ENCODE peak calls at places on chromosomes 16 and 17, in eight cellular contexts. One of them, this sample, is unnamed.

GRCh38 chr16:2713985-2714774 is 5.8 kb downstream of the PRSS27 start:
- DNase-seq in CD4-positive, alpha-beta memory T cell: no peak
- DNase-seq in right atrium auricular region: no peak
- DNase-seq in heart right ventricle: no peak
- DNase-seq in effector memory CD4-positive, alpha-beta T cell: no peak
- DNase-seq in Panc1: no peak
- DNase-seq in GM12878: no peak
- DNase-seq in heart left ventricle: no peak
- DNase-seq in this sample: no peak

GRCh38 chr16:89864421-89864820 is 9.0 kb upstream of the TCF25 start:
- DNase-seq in heart left ventricle: no peak
- DNase-seq in Panc1: no peak
- DNase-seq in right atrium auricular region: no peak
- DNase-seq in heart right ventricle: no peak
- DNase-seq in GM12878: no peak
- DNase-seq in CD4-positive, alpha-beta memory T cell: no peak
- DNase-seq in effector memory CD4-positive, alpha-beta T cell: no peak
- DNase-seq in this sample: no peak

GRCh38 chr17:73018599-73018998 is 73.9 kb downstream of the SLC39A11 start:
- DNase-seq in right atrium auricular region: no peak
- DNase-seq in GM12878: no peak
- DNase-seq in Panc1: no peak
- DNase-seq in heart left ventricle: no peak
- DNase-seq in CD4-positive, alpha-beta memory T cell: no peak
- DNase-seq in effector memory CD4-positive, alpha-beta T cell: no peak
- DNase-seq in heart right ventricle: no peak
- DNase-seq in this sample: no peak

GRCh38 chr17:34075076-34075475 is 180.0 kb upstream of the CCL2 start:
- DNase-seq in heart right ventricle: no peak
- DNase-seq in CD4-positive, alpha-beta memory T cell: peak; percentile 8
- DNase-seq in effector memory CD4-positive, alpha-beta T cell: no peak
- DNase-seq in GM12878: no peak
- DNase-seq in Panc1: no peak
- DNase-seq in heart left ventricle: no peak
- DNase-seq in right atrium auricular region: no peak
- DNase-seq in this sample: no peak

GRCh38 chr17:78779848-78780247 is 2.2 kb downstream of the CYTH1 start:
- DNase-seq in heart right ventricle: no peak
- DNase-seq in right atrium auricular region: no peak
- DNase-seq in heart left ventricle: no peak
- DNase-seq in Panc1: no peak
- DNase-seq in CD4-positive, alpha-beta memory T cell: peak; percentile 88
- DNase-seq in GM12878: no peak
- DNase-seq in effector memory CD4-positive, alpha-beta T cell: no peak
- DNase-seq in this sample: no peak

GRCh38 chr16:23306199-23307100 is 4.3 kb downstream of the SCNN1B start:
- DNase-seq in CD4-positive, alpha-beta memory T cell: no peak
- DNase-seq in heart left ventricle: no peak
- DNase-seq in Panc1: no peak
- DNase-seq in right atrium auricular region: no peak
- DNase-seq in GM12878: no peak
- DNase-seq in heart right ventricle: no peak
- DNase-seq in effector memory CD4-positive, alpha-beta T cell: no peak
- DNase-seq in this sample: no peak

GRCh38 chr17:40032322-40033320 is 17.4 kb downstream of the CSF3 start:
- DNase-seq in heart right ventricle: peak; percentile 69
- DNase-seq in heart left ventricle: peak; percentile 73
- DNase-seq in GM12878: no peak
- DNase-seq in Panc1: no peak
- DNase-seq in effector memory CD4-positive, alpha-beta T cell: no peak
- DNase-seq in right atrium auricular region: no peak
- DNase-seq in CD4-positive, alpha-beta memory T cell: no peak
- DNase-seq in this sample: no peak

GRCh38 chr16:21184834-21185233 is 26.4 kb downstream of the LDAF1 start:
- DNase-seq in effector memory CD4-positive, alpha-beta T cell: no peak
- DNase-seq in right atrium auricular region: no peak
- DNase-seq in CD4-positive, alpha-beta memory T cell: no peak
- DNase-seq in GM12878: no peak
- DNase-seq in heart right ventricle: no peak
- DNase-seq in Panc1: no peak
- DNase-seq in heart left ventricle: no peak
- DNase-seq in this sample: no peak

GRCh38 chr17:73474370-73474988 is 162.7 kb upstream of the CDC42EP4 start:
- DNase-seq in right atrium auricular region: peak; percentile 76
- DNase-seq in heart right ventricle: peak; percentile 82
- DNase-seq in GM12878: no peak
- DNase-seq in Panc1: peak; percentile 8
- DNase-seq in effector memory CD4-positive, alpha-beta T cell: no peak
- DNase-seq in heart left ventricle: peak; percentile 85
- DNase-seq in CD4-positive, alpha-beta memory T cell: no peak
- DNase-seq in this sample: no peak

GRCh38 chr17:65261682-65262636 is 124.8 kb downstream of the RGS9 start:
- DNase-seq in effector memory CD4-positive, alpha-beta T cell: no peak
- DNase-seq in CD4-positive, alpha-beta memory T cell: no peak
- DNase-seq in GM12878: no peak
- DNase-seq in right atrium auricular region: no peak
- DNase-seq in heart left ventricle: no peak
- DNase-seq in heart right ventricle: no peak
- DNase-seq in Panc1: no peak
- DNase-seq in this sample: no peak

GRCh38 chr16:1812732-1813163 is 13.9 kb downstream of the HAGH start:
- DNase-seq in heart right ventricle: peak; percentile 72
- DNase-seq in Panc1: no peak
- DNase-seq in effector memory CD4-positive, alpha-beta T cell: no peak
- DNase-seq in right atrium auricular region: peak; percentile 73
- DNase-seq in CD4-positive, alpha-beta memory T cell: peak; percentile 57
- DNase-seq in GM12878: no peak
- DNase-seq in heart left ventricle: peak; percentile 61
- DNase-seq in this sample: no peak

GRCh38 chr17:13869301-13869700 is 200.0 kb upstream of the COX10 start:
- DNase-seq in CD4-positive, alpha-beta memory T cell: no peak
- DNase-seq in effector memory CD4-positive, alpha-beta T cell: no peak
- DNase-seq in Panc1: no peak
- DNase-seq in right atrium auricular region: no peak
- DNase-seq in heart right ventricle: no peak
- DNase-seq in heart left ventricle: no peak
- DNase-seq in GM12878: no peak
- DNase-seq in this sample: no peak

GRCh38 chr17:7238418-7239090 is 703 bp downstream of the PHF23 start:
- DNase-seq in right atrium auricular region: no peak
- DNase-seq in CD4-positive, alpha-beta memory T cell: peak; percentile 60
- DNase-seq in Panc1: no peak
- DNase-seq in GM12878: no peak
- DNase-seq in heart right ventricle: peak; percentile 34
- DNase-seq in heart left ventricle: no peak
- DNase-seq in effector memory CD4-positive, alpha-beta T cell: no peak
- DNase-seq in this sample: no peak

GRCh38 chr17:7237266-7237760 is 1.9 kb downstream of the PHF23 start:
- DNase-seq in heart left ventricle: no peak
- DNase-seq in right atrium auricular region: no peak
- DNase-seq in GM12878: no peak
- DNase-seq in effector memory CD4-positive, alpha-beta T cell: no peak
- DNase-seq in CD4-positive, alpha-beta memory T cell: no peak
- DNase-seq in Panc1: no peak
- DNase-seq in heart right ventricle: no peak
- DNase-seq in this sample: no peak

GRCh38 chr17:7235693-7236665 is 1.7 kb upstream of the DVL2 start:
- DNase-seq in CD4-positive, alpha-beta memory T cell: no peak
- DNase-seq in Panc1: no peak
- DNase-seq in GM12878: no peak
- DNase-seq in right atrium auricular region: no peak
- DNase-seq in heart left ventricle: peak; percentile 17
- DNase-seq in heart right ventricle: no peak
- DNase-seq in effector memory CD4-positive, alpha-beta T cell: no peak
- DNase-seq in this sample: no peak

GRCh38 chr17:7237761-7238417 is 1.4 kb downstream of the PHF23 start:
- DNase-seq in heart left ventricle: peak; percentile 89
- DNase-seq in heart right ventricle: peak; percentile 83
- DNase-seq in effector memory CD4-positive, alpha-beta T cell: peak; percentile 62
- DNase-seq in Panc1: no peak
- DNase-seq in right atrium auricular region: no peak
- DNase-seq in GM12878: no peak
- DNase-seq in CD4-positive, alpha-beta memory T cell: peak; percentile 81
- DNase-seq in this sample: no peak

DNA sequence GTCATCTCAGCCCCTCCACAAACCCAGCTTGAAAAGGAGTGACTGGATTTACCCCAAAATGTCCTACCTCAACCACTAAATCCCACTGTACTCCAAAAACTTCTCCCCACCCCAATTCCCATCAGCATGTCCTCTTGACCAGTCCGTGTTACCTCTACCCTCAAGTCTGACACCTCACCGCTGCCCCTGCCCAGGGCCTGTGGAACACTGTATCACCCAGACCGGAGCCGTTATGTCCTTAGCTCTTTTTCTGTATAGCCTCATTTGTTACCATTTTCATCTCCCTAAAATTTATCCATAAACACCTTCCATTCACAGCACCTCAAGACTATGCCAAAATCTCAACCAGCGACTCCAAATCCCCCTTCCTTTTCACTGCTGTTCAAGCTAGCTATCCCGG is 2.4 kb downstream of the PHF23 start:
- DNase-seq in Panc1: no peak
- DNase-seq in right atrium auricular region: no peak
- DNase-seq in heart left ventricle: no peak
- DNase-seq in effector memory CD4-positive, alpha-beta T cell: no peak
- DNase-seq in heart right ventricle: no peak
- DNase-seq in GM12878: no peak
- DNase-seq in CD4-positive, alpha-beta memory T cell: no peak
- DNase-seq in this sample: no peak
- H3K4me3 ChIP-seq in Panc1: peak overlapping the region; percentile 83
- H3K4me3 ChIP-seq in right atrium auricular region: no peak overlapping the region
- H3K4me3 ChIP-seq in heart left ventricle: no peak overlapping the region
- H3K4me3 ChIP-seq in effector memory CD4-positive, alpha-beta T cell: no peak overlapping the region
- H3K4me3 ChIP-seq in heart right ventricle: no peak overlapping the region
- H3K4me3 ChIP-seq in GM12878: peak overlapping the region; percentile 70
- H3K4me3 ChIP-seq in CD4-positive, alpha-beta memory T cell: no peak overlapping the region
- H3K4me3 ChIP-seq in this sample: no peak overlapping the region

DNA sequence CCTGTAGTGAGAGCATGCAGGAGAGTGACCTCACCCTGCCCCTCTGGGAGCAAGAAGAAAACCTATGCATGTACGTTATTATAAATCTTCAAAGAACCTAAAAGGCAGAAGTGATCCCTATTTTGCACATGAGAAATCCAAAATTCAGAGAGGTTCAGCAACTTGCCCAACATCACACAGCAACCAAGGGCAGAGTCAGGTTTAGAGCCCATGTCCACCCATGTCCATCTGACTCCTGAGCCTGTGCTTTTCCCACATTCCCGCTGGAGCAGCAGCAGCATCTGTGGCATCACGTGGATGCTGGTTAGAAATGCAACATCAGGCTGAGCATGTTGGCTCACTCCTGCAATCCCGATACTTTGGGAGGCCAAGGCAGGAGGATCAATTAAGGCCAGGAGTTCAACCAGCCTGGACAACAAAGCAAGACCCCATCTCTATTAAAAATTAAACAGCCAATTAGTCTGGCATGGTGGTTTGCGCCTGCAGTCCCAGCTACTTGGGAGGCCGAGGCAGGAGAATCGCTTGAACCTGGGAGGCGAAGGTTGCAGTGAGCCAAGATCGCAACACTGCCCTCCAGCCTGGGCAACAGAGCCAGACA is 26.3 kb downstream of the METTL22 start:
- DNase-seq in heart left ventricle: no peak
- DNase-seq in GM12878: no peak
- DNase-seq in effector memory CD4-positive, alpha-beta T cell: no peak
- DNase-seq in right atrium auricular region: no peak
- DNase-seq in CD4-positive, alpha-beta memory T cell: no peak
- DNase-seq in heart right ventricle: no peak
- DNase-seq in Panc1: no peak
- DNase-seq in this sample: no peak
- H3K36me3 ChIP-seq in heart left ventricle: peaks cover 3% of the 10 kb centered on the region
- H3K36me3 ChIP-seq in GM12878: peaks cover 9% of the 10 kb centered on the region
- H3K36me3 ChIP-seq in effector memory CD4-positive, alpha-beta T cell: peaks cover 23% of the 10 kb centered on the region
- H3K36me3 ChIP-seq in right atrium auricular region: peaks cover 52% of the 10 kb centered on the region
- H3K36me3 ChIP-seq in CD4-positive, alpha-beta memory T cell: peaks cover 37% of the 10 kb centered on the region
- H3K36me3 ChIP-seq in heart right ventricle: peaks cover 63% of the 10 kb centered on the region
- H3K36me3 ChIP-seq in Panc1: peaks cover 4% of the 10 kb centered on the region
- H3K36me3 ChIP-seq in this sample: peaks cover 40% of the 10 kb centered on the region

DNA sequence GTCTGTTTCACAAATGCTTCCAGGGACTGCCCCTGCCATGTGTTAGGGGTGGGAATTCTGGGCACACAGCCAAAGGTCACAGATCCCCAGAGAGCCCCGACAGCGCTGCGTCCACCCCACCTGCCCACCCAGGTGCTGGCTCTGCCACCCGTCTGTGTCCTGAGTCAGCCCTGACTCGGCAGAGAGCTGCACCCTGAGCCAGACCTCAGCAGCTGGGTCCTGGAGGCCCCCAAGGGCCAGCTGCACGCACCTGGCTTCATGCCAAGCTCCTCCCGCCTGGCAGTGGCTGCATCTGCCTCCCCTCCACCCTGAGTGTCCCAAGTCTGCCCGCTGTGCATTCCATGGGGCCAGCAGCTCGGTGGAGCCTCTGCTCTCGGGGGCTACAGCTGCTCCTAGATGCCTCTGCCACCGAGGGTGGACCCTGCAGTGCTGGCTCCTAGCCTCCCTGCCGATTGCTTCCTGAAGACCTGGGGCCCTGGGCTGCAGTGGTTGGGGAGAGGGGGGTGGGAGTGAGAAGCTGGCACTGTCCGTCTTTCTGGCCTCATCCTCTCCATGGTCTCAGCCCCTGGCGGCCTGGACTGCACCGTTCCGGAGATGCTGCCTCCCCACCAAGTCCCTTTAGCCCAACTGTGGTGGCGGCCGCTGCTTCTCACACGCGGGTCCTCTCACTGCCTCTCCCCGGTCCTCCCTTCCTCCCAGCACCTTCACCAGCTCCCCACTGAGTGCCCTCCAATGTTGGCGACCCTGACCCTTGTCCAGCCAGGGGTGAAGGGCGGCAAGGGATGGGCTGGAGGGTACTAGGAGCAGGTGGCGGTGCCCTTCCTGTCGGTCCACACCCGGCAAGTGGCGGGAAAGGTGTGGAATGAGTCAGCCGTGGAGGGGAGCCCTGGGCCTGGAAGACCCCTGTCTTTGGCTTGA is 3.0 kb downstream of the SECTM1 start:
- DNase-seq in heart right ventricle: peak; percentile 42
- DNase-seq in heart left ventricle: no peak
- DNase-seq in GM12878: no peak
- DNase-seq in effector memory CD4-positive, alpha-beta T cell: no peak
- DNase-seq in Panc1: no peak
- DNase-seq in right atrium auricular region: no peak
- DNase-seq in CD4-positive, alpha-beta memory T cell: no peak
- DNase-seq in this sample: no peak
- H3K4me3 ChIP-seq in heart right ventricle: no peak overlapping the region
- H3K4me3 ChIP-seq in heart left ventricle: no peak overlapping the region
- H3K4me3 ChIP-seq in GM12878: no peak overlapping the region
- H3K4me3 ChIP-seq in effector memory CD4-positive, alpha-beta T cell: no peak overlapping the region
- H3K4me3 ChIP-seq in Panc1: no peak overlapping the region
- H3K4me3 ChIP-seq in right atrium auricular region: no peak overlapping the region
- H3K4me3 ChIP-seq in CD4-positive, alpha-beta memory T cell: no peak overlapping the region
- H3K4me3 ChIP-seq in this sample: no peak overlapping the region

DNA sequence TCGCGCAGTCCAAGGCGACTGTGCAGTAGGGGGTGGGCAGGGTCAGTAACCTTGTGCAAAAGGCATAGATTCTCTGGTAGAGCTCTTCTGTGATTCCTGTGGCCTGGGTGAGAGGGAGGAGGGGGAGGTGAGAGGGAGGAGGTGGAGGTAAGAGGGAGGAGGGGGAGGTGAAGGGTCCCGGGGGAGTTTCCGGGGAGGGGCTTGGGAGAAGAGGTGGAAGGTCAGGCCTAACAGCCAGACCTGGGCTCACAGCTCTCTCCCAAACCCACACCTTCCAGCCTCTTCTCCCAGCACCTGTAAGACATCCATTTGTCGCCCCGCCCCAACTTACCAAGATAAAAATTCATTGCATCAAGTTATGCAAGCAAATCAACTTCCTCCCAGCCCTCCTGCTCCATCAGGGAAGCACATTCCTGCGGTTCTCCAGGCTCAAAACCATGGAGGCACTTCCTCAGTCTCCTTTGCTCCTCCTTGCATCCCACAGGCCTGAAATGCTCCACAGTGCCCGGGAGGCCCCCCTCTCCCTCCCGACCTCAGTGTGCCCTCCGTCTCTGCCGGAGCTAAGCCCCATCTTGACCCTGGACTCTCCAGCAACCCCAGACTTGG is 30.6 kb downstream of the PIK3R6 start:
- DNase-seq in right atrium auricular region: peak; percentile 21
- DNase-seq in effector memory CD4-positive, alpha-beta T cell: no peak
- DNase-seq in heart left ventricle: no peak
- DNase-seq in Panc1: no peak
- DNase-seq in GM12878: no peak
- DNase-seq in CD4-positive, alpha-beta memory T cell: no peak
- DNase-seq in heart right ventricle: no peak
- DNase-seq in this sample: no peak
- H3K36me3 ChIP-seq in right atrium auricular region: no peaks in the 10 kb centered on the region
- H3K36me3 ChIP-seq in effector memory CD4-positive, alpha-beta T cell: no peaks in the 10 kb centered on the region
- H3K36me3 ChIP-seq in heart left ventricle: no peaks in the 10 kb centered on the region
- H3K36me3 ChIP-seq in Panc1: no peaks in the 10 kb centered on the region
- H3K36me3 ChIP-seq in GM12878: peaks cover 51% of the 10 kb centered on the region
- H3K36me3 ChIP-seq in CD4-positive, alpha-beta memory T cell: no peaks in the 10 kb centered on the region
- H3K36me3 ChIP-seq in heart right ventricle: no peaks in the 10 kb centered on the region
- H3K36me3 ChIP-seq in this sample: no peaks in the 10 kb centered on the region

This sample was measured in iPS DF 6.9.